ENCODE peak calls at places on chromosomes 12 and 14, in six cellular contexts. Z, G, Y, I, B and M are unnamed samples.

GRCh38 chr12:81726634-81727033 is 32.5 kb downstream of the PPFIA2 start:
- DNase-seq in Z (no peak), G (no peak), Y (no peak), I (no peak), B (no peak), M (no peak)

GRCh38 chr12:51520576-51521325 is 70.3 kb upstream of the SCN8A start:
- DNase-seq in Z (no peak), G (no peak), Y (no peak), I (no peak), B (no peak), M (no peak)

GRCh38 chr14:65847065-65847847 is 434.7 kb downstream of the FUT8 start:
- DNase-seq in Z (no peak), G (peak; percentile 28), Y (no peak), I (peak; percentile 41), B (no peak), M (no peak)

GRCh38 chr12:127280393-127281275 is 986.3 kb upstream of the TMEM132C start:
- DNase-seq in Z (peak; percentile 18), G (peak; percentile 27), Y (no peak), I (peak; percentile 12), B (peak; percentile 54), M (peak; percentile 32)

GRCh38 chr12:86613306-86613705 is 357.1 kb upstream of the MGAT4C start:
- DNase-seq in Z (no peak), G (no peak), Y (peak; percentile 72), I (no peak), B (no peak), M (no peak)

GRCh38 chr14:46717211-46717610 is 65.6 kb upstream of the RPL10L start:
- DNase-seq in Z (no peak), G (no peak), Y (peak; percentile 33), I (no peak), B (no peak), M (no peak)

GRCh38 chr12:100356646-100357223 is at the start of gene SLC17A8:
- DNase-seq in Z (no peak), G (no peak), Y (no peak), I (no peak), B (no peak), M (no peak)

GRCh38 chr12:61629702-61630101 is 630.5 kb upstream of the USP15 start:
- DNase-seq in Z (no peak), G (no peak), Y (no peak), I (no peak), B (no peak), M (no peak)

GRCh38 chr14:100588671-100589070 is 1.5 kb upstream of the BEGAIN start:
- DNase-seq in Z (no peak), G (no peak), Y (no peak), I (no peak), B (no peak), M (peak; percentile 10)

GRCh38 chr12:75558262-75558661 is 46.9 kb upstream of the KRR1 start:
- DNase-seq in Z (no peak), G (no peak), Y (no peak), I (no peak), B (no peak), M (no peak)

GRCh38 chr12:75556306-75556899 is 45.0 kb upstream of the KRR1 start:
- DNase-seq in Z (no peak), G (no peak), Y (peak; percentile 40), I (no peak), B (no peak), M (no peak)

GRCh38 chr12:75563351-75563750 is 51.9 kb upstream of the KRR1 start:
- DNase-seq in Z (no peak), G (no peak), Y (no peak), I (no peak), B (no peak), M (no peak)

GRCh38 chr12:75561921-75562320 is 50.5 kb upstream of the KRR1 start:
- DNase-seq in Z (no peak), G (no peak), Y (no peak), I (no peak), B (no peak), M (no peak)

DNA sequence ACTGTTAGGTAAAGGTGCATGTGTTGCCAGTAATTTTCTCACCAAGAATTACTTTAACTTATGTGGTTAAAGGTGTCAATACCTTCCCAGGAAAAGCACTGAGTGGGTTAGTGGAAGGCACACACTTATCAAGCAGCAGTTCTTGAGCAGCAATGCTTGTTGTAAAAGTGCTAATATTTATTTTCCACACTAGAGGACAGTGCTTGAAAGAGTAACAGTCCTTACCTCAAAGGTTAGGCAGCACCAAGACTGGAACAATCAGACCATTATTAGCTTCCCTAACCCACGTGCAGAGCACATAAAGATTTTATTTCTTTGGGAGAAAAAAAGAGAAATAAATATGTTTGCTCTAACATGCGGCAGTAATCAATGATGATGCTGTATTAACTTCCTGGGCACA is 48.8 kb upstream of the KRR1 start:
- DNase-seq in Z (no peak), G (no peak), Y (peak; percentile 51), I (no peak), B (no peak), M (no peak)
- TF ChIP-seq CTCF in Z (peak; percentile 23), G (peak; percentile 10), Y (peak; percentile 33), I (no peak), B (peak; percentile 26), M (peak; percentile 48)

GRCh38 chr12:41277019-41277770 is 89.1 kb downstream of the PDZRN4 start:
- DNase-seq in Z (no peak), G (no peak), Y (peak; percentile 33), I (no peak), B (no peak), M (no peak)
- H3K4me3 ChIP-seq in Z (no peak overlapping the region), G (no peak overlapping the region), Y (no peak overlapping the region), I (no peak overlapping the region), B (no peak overlapping the region), M (no peak overlapping the region)

DNA sequence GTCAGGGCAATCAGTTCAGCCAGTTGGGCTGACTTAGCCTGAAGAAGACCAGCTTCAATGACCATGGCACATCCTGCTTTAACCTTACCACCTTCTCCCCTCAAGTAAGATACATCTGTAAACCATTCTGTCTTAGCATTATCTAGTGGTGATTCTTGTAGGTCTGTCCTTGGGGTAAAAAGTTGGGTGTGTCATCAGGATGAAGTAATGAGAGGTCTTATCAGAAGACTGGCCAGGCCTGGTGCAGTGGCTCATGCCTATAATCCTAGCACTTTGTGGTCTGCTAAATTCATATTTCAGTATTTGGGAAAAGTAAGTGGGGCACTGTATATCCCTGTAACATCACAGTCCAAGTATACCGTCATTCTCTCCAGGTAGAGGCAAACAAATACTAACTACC is 19.1 kb downstream of the SINHCAF start:
- DNase-seq in Z (no peak), G (no peak), Y (no peak), I (no peak), B (no peak), M (no peak)
- H3K36me3 ChIP-seq in Z (no peaks in the 10 kb centered on the region), G (no peaks in the 10 kb centered on the region), Y (peaks cover 9% of the 10 kb centered on the region), I (peaks cover 15% of the 10 kb centered on the region), B (peaks cover 7% of the 10 kb centered on the region), M (no peaks in the 10 kb centered on the region)

GRCh38 chr14:67704484-67705089 is 2.9 kb downstream of the RDH12 start:
- DNase-seq in Z (no peak), G (no peak), Y (peak; percentile 64), I (no peak), B (no peak), M (no peak)
- TF ChIP-seq CTCF in Z (peak; percentile 65), G (peak; percentile 50), Y (peak; percentile 77), I (peak; percentile 58), B (peak; percentile 77), M (peak; percentile 73)

GRCh38 chr14:22438742-22439141 is 150.3 kb downstream of the DAD1 start:
- DNase-seq in Z (no peak), G (no peak), Y (no peak), I (no peak), B (no peak), M (no peak)
- H3K4me3 ChIP-seq in Z (no peak overlapping the region), G (no peak overlapping the region), Y (no peak overlapping the region), I (no peak overlapping the region), B (no peak overlapping the region), M (no peak overlapping the region)

DNA sequence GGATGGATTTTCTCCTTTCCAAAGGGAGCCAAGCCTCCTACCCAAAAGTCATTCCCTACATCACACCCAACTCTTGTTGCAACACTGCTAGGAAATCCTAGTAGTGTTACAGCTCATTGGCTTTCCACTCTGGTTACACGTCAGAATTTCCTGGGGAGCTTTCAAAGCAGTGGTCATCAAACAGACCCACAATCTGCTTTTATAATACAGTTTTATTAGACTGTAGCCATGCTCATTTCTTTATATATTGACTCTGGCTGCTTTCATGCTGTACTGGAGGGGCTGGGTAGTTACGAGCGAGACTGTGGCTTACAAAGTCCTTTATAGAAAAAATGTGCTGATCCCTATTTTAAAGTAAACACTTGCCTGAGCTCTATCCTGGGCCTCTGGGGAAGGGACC is 34.3 kb downstream of the ZFYVE26 start:
- DNase-seq in Z (no peak), G (no peak), Y (no peak), I (no peak), B (no peak), M (no peak)
- H3K36me3 ChIP-seq in Z (no peaks in the 10 kb centered on the region), G (peaks cover 36% of the 10 kb centered on the region), Y (peaks cover 21% of the 10 kb centered on the region), I (peaks cover 45% of the 10 kb centered on the region), B (peaks cover 57% of the 10 kb centered on the region), M (peaks cover 100% of the 10 kb centered on the region)

GRCh38 chr14:61252354-61253063 is 28.6 kb downstream of the TMEM30B start:
- DNase-seq in Z (peak; percentile 68), G (peak; percentile 68), Y (peak; percentile 95), I (peak; percentile 13), B (peak; percentile 74), M (no peak)
- TF ChIP-seq CTCF in Z (peak; percentile 68), G (peak; percentile 68), Y (peak; percentile 79), I (peak; percentile 84), B (peak; percentile 81), M (peak; percentile 84)

DNA sequence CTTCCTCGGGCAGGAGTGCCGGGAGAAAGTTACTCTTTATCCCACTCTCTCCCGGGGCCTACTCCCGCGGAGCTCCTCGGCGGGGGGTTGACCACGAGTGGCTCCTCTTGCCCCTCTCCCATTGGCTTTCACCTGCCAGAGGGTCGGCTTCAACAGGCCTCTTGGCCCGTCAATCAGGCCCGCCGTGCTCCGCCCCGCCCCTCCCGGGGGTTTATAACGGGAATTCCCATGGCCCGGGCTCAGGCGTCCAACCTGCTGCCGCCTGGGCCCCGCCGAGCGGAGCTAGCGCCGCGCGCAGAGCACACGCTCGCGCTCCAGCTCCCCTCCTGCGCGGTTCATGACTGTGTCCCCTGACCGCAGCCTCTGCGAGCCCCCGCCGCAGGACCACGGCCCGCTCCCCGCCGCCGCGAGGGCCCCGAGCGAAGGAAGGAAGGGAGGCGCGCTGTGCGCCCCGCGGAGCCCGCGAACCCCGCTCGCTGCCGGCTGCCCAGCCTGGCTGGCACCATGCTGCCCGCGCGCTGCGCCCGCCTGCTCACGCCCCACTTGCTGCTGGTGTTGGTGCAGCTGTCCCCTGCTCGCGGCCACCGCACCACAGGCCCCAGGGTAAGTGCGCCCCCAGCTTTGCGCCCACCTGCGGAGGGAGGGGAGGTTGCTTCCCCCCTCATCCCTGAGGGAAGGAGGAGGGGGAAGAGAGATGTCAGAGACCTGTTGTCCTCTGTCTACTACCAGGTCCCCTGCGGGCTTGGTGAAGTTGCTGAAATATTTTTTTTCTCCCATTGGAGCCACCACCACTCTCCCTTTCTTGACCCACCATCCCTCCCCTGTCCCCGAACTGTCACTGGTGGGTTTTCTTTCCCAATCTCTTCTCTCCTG is at the start of gene SMOC1:
- DNase-seq in Z (peak; percentile 26), G (peak; percentile 89), Y (peak; percentile 55), I (no peak), B (no peak), M (peak; percentile 43)
- H3K4me3 ChIP-seq in Z (no peak within 1 kb of the TSS), G (peak within 1 kb of the TSS; percentile 70), Y (peak within 1 kb of the TSS; percentile 45), I (no peak within 1 kb of the TSS), B (peak within 1 kb of the TSS; percentile 5), M (peak within 1 kb of the TSS; percentile 15)